ENCODE peak calls at places on chromosomes 6 and 20, in seven cellular contexts. D, W, Q, B, H, Z and A are unnamed samples.

GRCh38 chr20:19820520-19821211 is 62.6 kb downstream of the RIN2 start:
- DNase-seq in Q (no peak), B (no peak), H (no peak), D (no peak), Z (no peak), W (no peak), A (no peak)

GRCh38 chr20:17445561-17445960 is 85.6 kb downstream of the BFSP1 start:
- DNase-seq in Z (no peak), B (no peak), D (no peak), W (no peak), H (no peak), Q (no peak), A (no peak)

GRCh38 chr20:1391640-1392442 is 1.0 kb downstream of the FKBP1A start:
- DNase-seq in H (no peak), D (peak; percentile 76), B (no peak), Z (no peak), W (peak; percentile 13), Q (no peak), A (no peak)

GRCh38 chr20:13995086-13995665 is at the start of gene MACROD2:
- DNase-seq in W (peak; percentile 96), B (peak; percentile 90), Z (peak; percentile 71), D (peak; percentile 54), H (peak; percentile 56), Q (peak; percentile 99), A (no peak)

GRCh38 chr20:50686767-50687266 is 4.5 kb downstream of the RIPOR3 start:
- DNase-seq in Q (no peak), D (no peak), W (no peak), Z (no peak), B (no peak), H (no peak), A (no peak)

GRCh38 chr6:89434954-89435353 is 2.0 kb downstream of the ANKRD6 start:
- DNase-seq in H (no peak), Q (no peak), D (no peak), W (no peak), B (no peak), Z (no peak), A (no peak)

GRCh38 chr20:45323731-45324130 is 15.6 kb upstream of the MATN4 start:
- DNase-seq in Q (no peak), D (no peak), Z (no peak), H (no peak), W (no peak), B (no peak), A (no peak)

GRCh38 chr6:84581494-84582259 is 182.7 kb downstream of the TBX18 start:
- DNase-seq in Q (no peak), Z (no peak), H (no peak), D (peak; percentile 50), B (no peak), W (no peak), A (peak; percentile 65)

GRCh38 chr6:46816626-46817025 is 23.4 kb downstream of the MEP1A start:
- DNase-seq in Q (no peak), H (no peak), B (no peak), Z (no peak), D (no peak), W (no peak), A (no peak)

GRCh38 chr6:25193147-25193864 is 85.9 kb upstream of the CARMIL1 start:
- DNase-seq in H (no peak), W (peak; percentile 29), Q (no peak), B (peak; percentile 35), D (no peak), Z (no peak), A (peak; percentile 29)

GRCh38 chr6:56690519-56691200 is 48.0 kb upstream of the DST start:
- DNase-seq in Z (no peak), B (no peak), Q (no peak), W (no peak), D (no peak), H (no peak), A (no peak)

GRCh38 chr6:84825461-84825860 is 61.1 kb upstream of the TBX18 start:
- DNase-seq in Q (no peak), D (no peak), W (no peak), H (no peak), Z (no peak), B (no peak), A (no peak)

GRCh38 chr20:58604410-58604881 is 46.6 kb upstream of the STX16 start:
- DNase-seq in Q (no peak), B (no peak), W (peak; percentile 74), H (no peak), D (no peak), Z (no peak), A (no peak)

GRCh38 chr20:20181322-20181721 is 129.0 kb downstream of the CFAP61 start:
- DNase-seq in H (no peak), B (no peak), W (no peak), Q (no peak), D (no peak), Z (no peak), A (no peak)

GRCh38 chr20:63475209-63475608 is 2.8 kb upstream of the KCNQ2 start:
- DNase-seq in H (no peak), B (no peak), Q (peak; percentile 47), W (no peak), Z (no peak), D (no peak), A (peak; percentile 49)

GRCh38 chr6:53673138-53673801 is 7.7 kb upstream of the KLHL31 start:
- DNase-seq in B (no peak), Z (no peak), Q (no peak), H (no peak), D (no peak), W (no peak), A (peak; percentile 37)

GRCh38 chr6:123338394-123338793 is 298.4 kb downstream of the TRDN start:
- DNase-seq in B (no peak), D (no peak), H (no peak), Q (no peak), W (no peak), Z (no peak), A (no peak)

GRCh38 chr6:3664641-3665041 is 86.9 kb downstream of the PXDC1 start:
- DNase-seq in Q (no peak), Z (no peak), D (no peak), H (no peak), W (no peak), B (peak; percentile 22), A (no peak)

GRCh38 chr20:61482425-61482887 is 230.4 kb downstream of the CDH4 start:
- DNase-seq in Z (no peak), W (no peak), H (no peak), D (no peak), B (no peak), Q (no peak), A (no peak)

GRCh38 chr20:47300071-47300470 is 56.4 kb downstream of the ZMYND8 start:
- DNase-seq in B (no peak), W (no peak), Q (no peak), H (no peak), Z (no peak), D (no peak), A (no peak)

GRCh38 chr6:22466665-22467064 is 102.7 kb upstream of the HDGFL1 start:
- DNase-seq in D (no peak), Z (no peak), W (no peak), B (peak; percentile 31), Q (no peak), H (no peak), A (no peak)

GRCh38 chr6:43673444-43674063 is 14.0 kb downstream of the MRPS18A start:
- DNase-seq in Z (no peak), Q (no peak), B (no peak), W (no peak), D (no peak), H (no peak), A (no peak)

GRCh38 chr20:38173237-38174156 is 8.4 kb upstream of the TGM2 start:
- DNase-seq in B (no peak), D (no peak), W (no peak), Q (peak; percentile 18), Z (peak; percentile 44), H (no peak), A (peak; percentile 57)

GRCh38 chr6:44211284-44211683 is 5.4 kb upstream of the MYMX start:
- DNase-seq in B (no peak), W (no peak), D (no peak), Z (no peak), Q (no peak), H (no peak), A (no peak)

GRCh38 chr6:83708546-83708969 is 343 bp downstream of the SNAP91 start:
- DNase-seq in B (no peak), Z (no peak), Q (peak; percentile 33), W (peak; percentile 62), D (peak; percentile 2), H (peak; percentile 37), A (no peak)

GRCh38 chr6:161511455-161512159 is 237.7 kb upstream of the AGPAT4 start:
- DNase-seq in H (no peak), B (no peak), Q (no peak), W (no peak), Z (no peak), D (no peak), A (no peak)

GRCh38 chr20:38764563-38765355 is 16.5 kb downstream of the ACTR5 start:
- DNase-seq in W (no peak), Z (no peak), B (no peak), Q (no peak), D (peak; percentile 36), H (no peak), A (peak; percentile 83)

GRCh38 chr6:28719275-28719940 is 193.7 kb downstream of the GPX5 start:
- DNase-seq in Q (no peak), D (no peak), H (no peak), W (peak; percentile 62), Z (no peak), B (no peak), A (peak; percentile 6)

GRCh38 chr20:44494681-44495080 is 19.0 kb downstream of the TTPAL start:
- DNase-seq in W (no peak), H (no peak), D (no peak), Z (no peak), Q (no peak), B (no peak), A (no peak)

GRCh38 chr6:126182650-126183311 is 157.1 kb upstream of the CENPW start:
- DNase-seq in W (no peak), Z (no peak), B (peak; percentile 25), D (no peak), H (no peak), Q (no peak), A (no peak)

GRCh38 chr6:42404494-42404893 is 47.2 kb downstream of the TRERF1 start:
- DNase-seq in H (no peak), B (no peak), Z (no peak), W (no peak), Q (no peak), D (peak; percentile 53), A (no peak)

GRCh38 chr6:56400273-56400672 is 152.9 kb upstream of the COL21A1 start:
- DNase-seq in B (no peak), H (no peak), Z (no peak), W (no peak), D (no peak), Q (no peak), A (no peak)

GRCh38 chr6:13992417-13993055 is 67.8 kb downstream of the RNF182 start:
- DNase-seq in H (no peak), Q (no peak), Z (no peak), W (no peak), D (no peak), B (no peak), A (no peak)

GRCh38 chr6:105510746-105511145 is 107.9 kb upstream of the PREP start:
- DNase-seq in W (no peak), D (no peak), Z (no peak), H (no peak), B (no peak), Q (no peak), A (no peak)

GRCh38 chr6:166206066-166206465 is 38.4 kb upstream of the TBXT start:
- DNase-seq in D (no peak), B (no peak), H (no peak), Q (no peak), Z (no peak), W (no peak), A (no peak)

GRCh38 chr6:296151-297122 is 4.2 kb downstream of the DUSP22 start:
- DNase-seq in Q (no peak), W (no peak), B (no peak), D (peak; percentile 43), H (no peak), Z (no peak), A (no peak)

GRCh38 chr6:102961902-102962301 is 1568.4 kb downstream of the GRIK2 start:
- DNase-seq in D (no peak), W (no peak), Q (no peak), B (no peak), Z (no peak), H (no peak), A (no peak)